ENCODE peak calls at places on chromosomes 16 and 17, in four cellular contexts. One of them, this sample, is unnamed.

GRCh38 chr17:416293-417206 is 63.9 kb upstream of the RPH3AL start:
- DNase-seq in stomach: peak; percentile 30
- DNase-seq in Caco-2: no peak
- DNase-seq in NCI-H524: no peak
- DNase-seq in this sample: no peak

GRCh38 chr16:23877107-23878070 is 41.6 kb downstream of the PRKCB start:
- DNase-seq in Caco-2: no peak
- DNase-seq in stomach: no peak
- DNase-seq in NCI-H524: no peak
- DNase-seq in this sample: no peak

GRCh38 chr16:75506567-75506966 is 11.3 kb upstream of the CHST6 start:
- DNase-seq in Caco-2: no peak
- DNase-seq in stomach: no peak
- DNase-seq in NCI-H524: no peak
- DNase-seq in this sample: no peak

GRCh38 chr17:47742319-47743181 is 9.5 kb downstream of the TBX21 start:
- DNase-seq in NCI-H524: peak; percentile 60
- DNase-seq in Caco-2: peak; percentile 77
- DNase-seq in stomach: no peak
- DNase-seq in this sample: no peak

GRCh38 chr16:49857423-49858181 is 1.7 kb upstream of the ZNF423 start:
- DNase-seq in Caco-2: peak; percentile 83
- DNase-seq in NCI-H524: peak; percentile 82
- DNase-seq in stomach: peak; percentile 56
- DNase-seq in this sample: peak; percentile 89

GRCh38 chr17:32828822-32829221 is 48.1 kb downstream of the MYO1D start:
- DNase-seq in NCI-H524: no peak
- DNase-seq in Caco-2: no peak
- DNase-seq in stomach: no peak
- DNase-seq in this sample: no peak

GRCh38 chr17:75625813-75626486 is 7.3 kb upstream of the SMIM5 start:
- DNase-seq in Caco-2: peak; percentile 71
- DNase-seq in NCI-H524: peak; percentile 74
- DNase-seq in stomach: no peak
- DNase-seq in this sample: peak; percentile 45

GRCh38 chr16:73890524-73891500 is 405.8 kb upstream of the PSMD7 start:
- DNase-seq in NCI-H524: peak; percentile 92
- DNase-seq in Caco-2: no peak
- DNase-seq in stomach: no peak
- DNase-seq in this sample: no peak

GRCh38 chr16:56871172-56871593 is 6.2 kb downstream of the SLC12A3 start:
- DNase-seq in NCI-H524: peak; percentile 16
- DNase-seq in stomach: peak; percentile 46
- DNase-seq in Caco-2: peak; percentile 76
- DNase-seq in this sample: no peak

GRCh38 chr17:40099627-40100418 is 566 bp downstream of the NR1D1 start:
- DNase-seq in stomach: no peak
- DNase-seq in Caco-2: peak; percentile 21
- DNase-seq in NCI-H524: peak; percentile 32
- DNase-seq in this sample: no peak

GRCh38 chr16:5979905-5980550 is 882.4 kb upstream of the EEF2KMT start:
- DNase-seq in NCI-H524: no peak
- DNase-seq in Caco-2: no peak
- DNase-seq in stomach: no peak
- DNase-seq in this sample: no peak

GRCh38 chr17:55763856-55764255 is 13.0 kb downstream of the PCTP start:
- DNase-seq in Caco-2: no peak
- DNase-seq in NCI-H524: no peak
- DNase-seq in stomach: no peak
- DNase-seq in this sample: no peak

GRCh38 chr16:64864232-64864803 is 257.5 kb downstream of the CDH11 start:
- DNase-seq in Caco-2: no peak
- DNase-seq in NCI-H524: peak; percentile 96
- DNase-seq in stomach: no peak
- DNase-seq in this sample: peak; percentile 80

GRCh38 chr16:78791011-78791410 is 691.6 kb downstream of the WWOX start:
- DNase-seq in NCI-H524: no peak
- DNase-seq in stomach: no peak
- DNase-seq in Caco-2: no peak
- DNase-seq in this sample: no peak

GRCh38 chr17:64177346-64178010 is 47.5 kb upstream of the ERN1 start:
- DNase-seq in stomach: no peak
- DNase-seq in Caco-2: no peak
- DNase-seq in NCI-H524: no peak
- DNase-seq in this sample: no peak

GRCh38 chr17:17781591-17782424 is 55.0 kb downstream of the SREBF1 start:
- DNase-seq in Caco-2: peak; percentile 66
- DNase-seq in NCI-H524: peak; percentile 89
- DNase-seq in stomach: peak; percentile 84
- DNase-seq in this sample: peak; percentile 79

GRCh38 chr16:83187404-83187803 is 560.6 kb downstream of the CDH13 start:
- DNase-seq in stomach: no peak
- DNase-seq in Caco-2: no peak
- DNase-seq in NCI-H524: no peak
- DNase-seq in this sample: no peak

This sample was measured in NCI-H2171.